ENCODE peak calls at places on chromosomes 11 and 22, in ten cellular contexts. O is fibroblast of the aortic adventitia, W is HFFc6, K is cardiac fibroblast, R is transverse colon, X is endothelial cell, N is GM13976, E is nephron progenitor cell, U is fibroblast of mammary gland, V is thoracic aorta. F is an unnamed sample.

GRCh38 chr11:119673389-119674336 is 55.3 kb downstream of the NECTIN1 start:
- DNase-seq in N (peak; percentile 89), O (no peak), U (no peak), V (no peak), W (no peak), K (no peak), E (no peak), X (no peak), R (peak; percentile 46), F (peak; percentile 86)

GRCh38 chr11:47944555-47945128 is 35.7 kb upstream of the PTPRJ start:
- DNase-seq in R (no peak), U (no peak), V (no peak), K (peak; percentile 54), N (no peak), E (no peak), X (no peak), O (no peak), W (no peak), F (no peak)

GRCh38 chr11:120324932-120325810 is at the start of gene TLCD5:
- DNase-seq in R (peak; percentile 36), O (peak; percentile 52), N (peak; percentile 82), V (no peak), K (peak; percentile 61), E (peak; percentile 84), W (peak; percentile 45), X (peak; percentile 82), U (peak; percentile 58), F (peak; percentile 84)

GRCh38 chr11:117597083-117597482 is 199.9 kb downstream of the DSCAML1 start:
- DNase-seq in N (peak; percentile 66), K (peak; percentile 41), O (peak; percentile 30), E (peak; percentile 92), V (no peak), X (peak; percentile 74), U (peak; percentile 38), R (peak; percentile 19), W (peak; percentile 5), F (peak; percentile 56)

GRCh38 chr11:125338886-125339811 is 156.9 kb downstream of the FEZ1 start:
- DNase-seq in X (no peak), R (no peak), V (no peak), U (peak; percentile 17), N (no peak), E (no peak), K (peak; percentile 7), W (no peak), O (peak; percentile 77), F (no peak)

GRCh38 chr11:118441770-118442169 is 5.5 kb downstream of the KMT2A start:
- DNase-seq in R (no peak), U (no peak), X (no peak), W (no peak), N (no peak), O (no peak), K (no peak), E (no peak), V (no peak), F (no peak)

GRCh38 chr11:77418155-77418980 is 55.5 kb downstream of the PAK1 start:
- DNase-seq in X (no peak), N (peak; percentile 37), K (no peak), U (no peak), O (no peak), E (no peak), V (no peak), W (no peak), R (no peak), F (peak; percentile 41)

GRCh38 chr11:96102664-96103068 is 178.8 kb upstream of the MTMR2 start:
- DNase-seq in R (no peak), N (no peak), E (no peak), W (peak; percentile 58), V (no peak), X (no peak), U (peak; percentile 45), O (peak; percentile 85), K (peak; percentile 78), F (no peak)

GRCh38 chr11:134615041-134615615 is 203.1 kb upstream of the B3GAT1 start:
- DNase-seq in V (no peak), K (no peak), N (no peak), W (no peak), R (no peak), O (no peak), E (no peak), X (no peak), U (no peak), F (no peak)

GRCh38 chr11:117871160-117871559 is 5.3 kb downstream of the FXYD6 start:
- DNase-seq in X (no peak), R (no peak), O (no peak), N (no peak), K (no peak), W (no peak), V (no peak), E (no peak), U (no peak), F (no peak)

GRCh38 chr22:38338772-38339379 is 21.6 kb upstream of the CSNK1E start:
- DNase-seq in X (no peak), K (no peak), R (peak; percentile 1), U (no peak), W (no peak), N (no peak), O (no peak), E (no peak), V (no peak), F (no peak)

GRCh38 chr11:35287491-35287890 is 131.9 kb downstream of the SLC1A2 start:
- DNase-seq in U (no peak), K (no peak), O (no peak), W (no peak), N (no peak), E (no peak), R (no peak), X (no peak), V (no peak), F (no peak)

GRCh38 chr22:38549106-38549884 is 20.7 kb downstream of the DMC1 start:
- DNase-seq in R (no peak), K (no peak), X (no peak), U (no peak), V (no peak), O (no peak), E (no peak), W (no peak), N (peak; percentile 36), F (no peak)

GRCh38 chr11:76690736-76691135 is 20.2 kb upstream of the LRRC32 start:
- DNase-seq in W (no peak), N (no peak), V (no peak), X (no peak), E (no peak), R (no peak), K (peak; percentile 93), O (peak; percentile 72), U (peak; percentile 83), F (no peak)

DNA sequence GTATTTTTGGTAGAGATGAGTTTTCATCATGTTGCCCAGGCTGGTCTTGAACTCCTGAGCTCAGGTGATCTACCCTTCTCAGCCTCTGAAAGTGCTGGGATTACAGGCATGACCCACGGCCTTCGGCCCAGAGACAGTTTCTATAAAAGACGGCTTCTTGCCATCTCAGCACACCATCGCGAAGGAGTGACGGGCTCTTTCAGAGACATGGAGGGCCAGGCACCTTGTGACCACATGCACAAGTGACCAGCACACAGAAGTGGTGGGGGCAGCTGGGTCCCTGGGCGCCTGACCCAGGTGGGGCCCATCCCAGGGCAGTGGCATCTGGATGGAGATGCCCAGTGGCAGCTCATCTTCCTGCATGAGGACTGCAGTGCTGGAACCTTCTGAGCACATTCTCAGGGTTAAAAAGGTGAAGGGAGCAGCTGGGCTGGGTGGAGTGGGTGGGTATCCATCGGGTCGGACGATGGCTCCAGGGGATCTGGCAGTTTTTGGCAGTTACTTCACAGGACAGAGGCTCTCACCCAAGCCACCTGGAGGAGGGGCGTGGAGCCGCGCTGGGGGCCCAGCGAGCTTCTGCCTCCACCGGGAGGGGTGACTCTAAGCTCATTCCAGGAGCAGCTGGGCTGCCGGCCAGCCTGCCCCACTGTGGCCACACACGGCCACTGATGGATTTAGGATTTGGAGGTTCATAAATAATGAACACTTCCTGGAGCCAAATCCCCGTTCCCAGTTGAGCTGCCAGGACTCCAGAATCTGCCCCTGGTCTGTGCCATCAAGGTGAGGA is 373.0 kb downstream of the CTTN start:
- DNase-seq in K (no peak), E (no peak), X (no peak), W (no peak), O (no peak), U (no peak), N (no peak), V (no peak), R (no peak), F (no peak)
- TF ChIP-seq CTCF in K (no peak), E (no peak), X (no peak), W (no peak), O (no peak), U (no peak), N (no peak), V (no peak), R (no peak), F (no peak)

GRCh38 chr11:65095974-65096806 is at the start of gene VPS51:
- DNase-seq in V (peak; percentile 72), R (peak; percentile 92), O (peak; percentile 94), N (peak; percentile 94), E (peak; percentile 85), U (peak; percentile 89), X (peak; percentile 76), W (peak; percentile 82), K (peak; percentile 91), F (peak; percentile 94)
- TF ChIP-seq CTCF in V (no peak), R (no peak), O (no peak), N (no peak), E (no peak), U (no peak), X (no peak), W (no peak), K (no peak), F (no peak)

GRCh38 chr11:94107363-94107762 is 21.3 kb upstream of the PANX1 start:
- DNase-seq in U (no peak), K (no peak), E (no peak), R (no peak), N (no peak), W (no peak), O (no peak), X (no peak), V (no peak), F (no peak)
- TF ChIP-seq CTCF in U (no peak), K (peak; percentile 24), E (no peak), R (no peak), N (no peak), W (peak; percentile 67), O (peak; percentile 13), X (no peak), V (no peak), F (no peak)

DNA sequence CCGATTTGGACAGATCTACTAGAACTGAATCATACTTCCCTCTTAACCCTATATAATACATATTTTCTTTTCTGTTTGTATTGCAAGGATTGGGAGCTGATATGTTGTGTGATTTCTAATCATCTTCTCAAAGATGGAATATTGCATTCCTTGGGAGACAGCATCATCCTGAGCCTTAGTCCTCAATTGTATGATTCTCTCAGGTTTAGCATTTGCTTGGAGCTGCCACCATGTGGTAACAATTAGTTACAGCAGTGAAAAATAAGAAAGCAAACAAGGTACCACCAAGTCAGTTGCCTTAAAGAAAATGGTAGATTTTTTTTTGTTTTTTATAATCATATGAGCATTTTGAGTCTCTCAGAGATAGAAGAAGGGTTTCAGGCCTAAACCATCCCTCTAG is 11.9 kb downstream of the SNX19 start:
- DNase-seq in V (no peak), X (no peak), R (no peak), U (peak; percentile 35), K (peak; percentile 40), E (no peak), O (no peak), W (no peak), N (no peak), F (no peak)
- TF ChIP-seq CTCF in V (no peak), X (peak; percentile 66), R (peak; percentile 12), U (peak; percentile 43), K (peak; percentile 50), E (no peak), O (peak; percentile 36), W (peak; percentile 62), N (no peak), F (peak; percentile 46)